ENCODE peak calls at places on chromosomes 5 and 9, in five cellular contexts. W, I, R, B and N are unnamed samples.

GRCh38 chr9:17578911-17579793 is at the start of gene SH3GL2:
- DNase-seq in W (peak), I (peak), R (peak), B (peak), N (peak)

GRCh38 chr5:96247097-96247675 is 185.9 kb downstream of the PCSK1 start:
- DNase-seq in W (peak), I (peak), R (no peak), B (no peak), N (no peak)

GRCh38 chr5:149238540-149238939 is 33.1 kb upstream of the AFAP1L1 start:
- DNase-seq in W (no peak), I (peak), R (no peak), B (no peak), N (no peak)

GRCh38 chr9:21789541-21790037 is 12.8 kb upstream of the MTAP start:
- DNase-seq in W (peak), I (peak), R (peak), B (peak), N (peak)

GRCh38 chr5:14309199-14309598 is 166.1 kb downstream of the TRIO start:
- DNase-seq in W (no peak), I (no peak), R (no peak), B (no peak), N (no peak)

GRCh38 chr9:70696694-70697335 is 282.4 kb upstream of the KLF9 start:
- DNase-seq in W (no peak), I (no peak), R (no peak), B (no peak), N (no peak)

GRCh38 chr9:113521693-113522260 is 58.2 kb downstream of the RGS3 start:
- DNase-seq in W (no peak), I (no peak), R (no peak), B (no peak), N (no peak)

GRCh38 chr5:9440517-9440916 is 105.4 kb downstream of the SEMA5A start:
- DNase-seq in W (peak), I (peak), R (no peak), B (no peak), N (no peak)

GRCh38 chr9:27371382-27371781 is 74.4 kb upstream of the EQTN start:
- DNase-seq in W (no peak), I (no peak), R (no peak), B (no peak), N (no peak)

GRCh38 chr9:24245988-24246387 is 299.7 kb downstream of the IZUMO3 start:
- DNase-seq in W (peak), I (peak), R (no peak), B (no peak), N (no peak)

GRCh38 chr5:34525761-34526160 is 130.4 kb upstream of the RAI14 start:
- DNase-seq in W (no peak), I (no peak), R (no peak), B (no peak), N (no peak)

GRCh38 chr9:117405950-117406705 is 8.7 kb downstream of the ASTN2 start:
- DNase-seq in W (no peak), I (no peak), R (no peak), B (no peak), N (no peak)

GRCh38 chr5:151075698-151076331 is 5.0 kb downstream of the TNIP1 start:
- DNase-seq in W (no peak), I (no peak), R (no peak), B (no peak), N (no peak)

GRCh38 chr9:75803130-75803529 is 87.3 kb upstream of the PCSK5 start:
- DNase-seq in W (peak), I (peak), R (no peak), B (no peak), N (no peak)

GRCh38 chr5:147857302-147858129 is 21.0 kb upstream of the SCGB3A2 start:
- DNase-seq in W (peak), I (peak), R (peak), B (peak), N (peak)

GRCh38 chr5:172213126-172213525 is 19.2 kb downstream of the EFCAB9 start:
- DNase-seq in W (no peak), I (no peak), R (no peak), B (no peak), N (no peak)

GRCh38 chr5:96562614-96563013 is 99.6 kb upstream of the CAST start:
- DNase-seq in W (no peak), I (peak), R (no peak), B (no peak), N (no peak)

GRCh38 chr9:69671904-69672827 is at the start of gene APBA1:
- DNase-seq in W (peak), I (peak), R (peak), B (peak), N (peak)

GRCh38 chr9:126522957-126523356 is 90.8 kb upstream of the LMX1B start:
- DNase-seq in W (no peak), I (no peak), R (no peak), B (no peak), N (no peak)

GRCh38 chr5:664343-664993 is 28.7 kb downstream of the TPPP start:
- DNase-seq in W (no peak), I (no peak), R (no peak), B (no peak), N (no peak)

GRCh38 chr9:114025196-114025753 is 52.8 kb downstream of the AMBP start:
- DNase-seq in W (no peak), I (no peak), R (peak), B (no peak), N (no peak)

GRCh38 chr5:80041536-80041935 is 6.4 kb downstream of the THBS4 start:
- DNase-seq in W (no peak), I (no peak), R (no peak), B (no peak), N (no peak)

GRCh38 chr5:75601996-75602395 is 9.3 kb upstream of the ANKDD1B start:
- DNase-seq in W (no peak), I (peak), R (no peak), B (no peak), N (no peak)

GRCh38 chr5:126359884-126360283 is 63.3 kb upstream of the GRAMD2B start:
- DNase-seq in W (no peak), I (no peak), R (no peak), B (no peak), N (no peak)

GRCh38 chr9:123834907-123835562 is 94.9 kb downstream of the DENND1A start:
- DNase-seq in W (peak), I (no peak), R (no peak), B (peak), N (peak)

GRCh38 chr9:68706579-68707201 is 1.6 kb downstream of the PIP5K1B start:
- DNase-seq in W (no peak), I (no peak), R (no peak), B (peak), N (peak)

GRCh38 chr5:59685806-59686205 is 207.7 kb downstream of the PDE4D start:
- DNase-seq in W (peak), I (no peak), R (no peak), B (peak), N (no peak)

GRCh38 chr9:89153618-89154017 is 25.0 kb downstream of the SHC3 start:
- DNase-seq in W (peak), I (peak), R (no peak), B (no peak), N (no peak)

GRCh38 chr9:16133556-16134227 is 580.8 kb downstream of the CCDC171 start:
- DNase-seq in W (peak), I (peak), R (no peak), B (peak), N (peak)

GRCh38 chr5:76622973-76623596 is at the start of gene F2RL2:
- DNase-seq in W (peak), I (peak), R (peak), B (no peak), N (no peak)

GRCh38 chr9:79769476-79770275 is 197.9 kb downstream of the TLE4 start:
- DNase-seq in W (no peak), I (no peak), R (no peak), B (no peak), N (no peak)

GRCh38 chr9:112020680-112021596 is 124.3 kb downstream of the UGCG start:
- DNase-seq in W (peak), I (peak), R (no peak), B (peak), N (peak)

GRCh38 chr5:72281764-72282499 is 38.1 kb downstream of the MRPS27 start:
- DNase-seq in W (peak), I (peak), R (peak), B (no peak), N (no peak)

GRCh38 chr5:129905467-129906176 is 1.4 kb downstream of the CHSY3 start:
- DNase-seq in W (peak), I (no peak), R (peak), B (peak), N (no peak)

GRCh38 chr5:32462618-32463017 is 18.1 kb upstream of the ZFR start:
- DNase-seq in W (no peak), I (peak), R (no peak), B (no peak), N (no peak)

GRCh38 chr9:38622083-38622674 is 1.8 kb upstream of the ANKRD18A start:
- DNase-seq in W (no peak), I (no peak), R (no peak), B (peak), N (no peak)

GRCh38 chr9:84932915-84933527 is 263.5 kb downstream of the NTRK2 start:
- DNase-seq in W (no peak), I (peak), R (no peak), B (no peak), N (no peak)

GRCh38 chr5:7682379-7682778 is 168.6 kb downstream of the CFAP90 start:
- DNase-seq in W (no peak), I (no peak), R (peak), B (no peak), N (no peak)

GRCh38 chr5:7679663-7680062 is 171.3 kb downstream of the CFAP90 start:
- DNase-seq in W (no peak), I (no peak), R (no peak), B (no peak), N (no peak)

GRCh38 chr5:7680260-7680659 is 170.7 kb downstream of the CFAP90 start:
- DNase-seq in W (no peak), I (no peak), R (no peak), B (no peak), N (no peak)

GRCh38 chr5:7686794-7687193 is 164.1 kb downstream of the CFAP90 start:
- DNase-seq in W (no peak), I (no peak), R (no peak), B (no peak), N (no peak)

DNA sequence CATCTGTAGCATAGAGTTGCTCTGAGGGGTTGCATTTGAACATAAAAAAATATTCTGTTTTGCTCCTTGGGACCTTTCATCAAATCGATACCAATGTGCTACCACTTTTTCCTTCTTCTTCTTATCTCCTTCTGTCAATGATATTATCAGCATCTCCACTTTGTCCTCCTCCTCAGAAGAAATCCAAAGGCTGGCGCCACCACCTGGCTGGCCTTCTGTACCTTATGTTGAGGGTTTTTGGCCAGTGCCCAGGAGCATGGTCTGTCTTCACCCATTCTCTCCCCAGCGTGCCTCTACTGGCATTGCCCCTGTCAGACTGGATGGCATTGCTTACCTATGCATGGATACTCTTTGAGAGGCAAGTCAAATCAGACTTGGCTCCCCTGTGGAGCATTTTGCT is 167.2 kb downstream of the CFAP90 start:
- DNase-seq in W (no peak), I (no peak), R (no peak), B (no peak), N (no peak)
- TF ChIP-seq CTCF in W (no peak), I (no peak), R (no peak), B (no peak), N (no peak)

GRCh38 chr5:53874409-53874808 is 314.0 kb downstream of the NDUFS4 start:
- DNase-seq in W (no peak), I (peak), R (no peak), B (no peak), N (no peak)
- TF ChIP-seq CTCF in W (no peak), I (no peak), R (no peak), B (no peak), N (no peak)

GRCh38 chr9:34375901-34376595 is 650 bp downstream of the MYORG start:
- DNase-seq in W (no peak), I (peak), R (peak), B (peak), N (peak)
- TF ChIP-seq CTCF in W (no peak), I (no peak), R (no peak), B (no peak), N (no peak)

DNA sequence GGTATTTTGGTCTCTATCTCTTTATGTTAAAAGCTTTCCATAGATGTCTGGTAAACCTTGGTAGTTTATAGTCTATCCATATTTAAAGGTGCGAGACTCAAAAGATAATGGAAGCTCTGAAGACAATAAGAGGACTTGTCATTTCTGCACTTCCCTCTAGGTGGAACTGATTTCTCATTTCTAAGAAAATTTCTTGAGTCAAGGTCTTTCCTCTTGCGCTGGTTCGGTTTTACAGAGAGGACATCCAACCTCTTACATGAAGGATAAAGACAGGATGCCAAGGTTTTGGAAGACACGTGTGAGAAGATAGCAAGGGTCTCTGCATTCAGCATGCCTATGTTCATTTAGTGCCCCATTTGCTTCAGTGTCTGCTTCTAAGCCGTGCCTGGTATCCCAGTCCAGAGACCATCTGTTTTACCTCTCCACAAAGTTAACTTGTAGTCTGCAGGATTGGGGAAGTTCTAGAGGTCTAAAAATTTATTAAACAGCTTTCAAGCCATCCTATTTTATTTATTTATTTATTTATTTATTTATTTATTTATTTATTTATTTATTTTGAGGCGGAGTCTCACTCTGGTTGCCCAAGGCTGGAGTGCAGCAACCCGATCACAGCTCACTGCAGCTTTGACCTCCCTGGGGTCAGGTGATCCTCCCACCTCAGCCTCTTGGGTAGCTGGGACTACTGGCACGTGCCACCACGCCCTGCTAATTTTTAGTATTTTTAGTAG is 41.6 kb downstream of the KIAA1191 start:
- DNase-seq in W (peak), I (peak), R (no peak), B (no peak), N (no peak)
- TF ChIP-seq CTCF in W (peak), I (no peak), R (no peak), B (no peak), N (no peak)

GRCh38 chr5:98296426-98296825 is 477.0 kb upstream of the RGMB start:
- DNase-seq in W (peak), I (peak), R (no peak), B (no peak), N (no peak)
- TF ChIP-seq CTCF in W (no peak), I (no peak), R (no peak), B (no peak), N (no peak)

GRCh38 chr9:108746864-108747263 is 108.9 kb downstream of the ACTL7B start:
- DNase-seq in W (peak), I (peak), R (no peak), B (no peak), N (no peak)
- TF ChIP-seq CTCF in W (no peak), I (no peak), R (no peak), B (no peak), N (no peak)

GRCh38 chr9:73180373-73180772 is 28.7 kb downstream of the ANXA1 start:
- DNase-seq in W (peak), I (peak), R (no peak), B (no peak), N (no peak)

GRCh38 chr9:73179594-73179993 is 27.9 kb downstream of the ANXA1 start:
- DNase-seq in W (no peak), I (no peak), R (no peak), B (peak), N (peak)

GRCh38 chr9:73183917-73184861 is 32.5 kb downstream of the ANXA1 start:
- DNase-seq in W (peak), I (peak), R (no peak), B (peak), N (peak)
- TF ChIP-seq CTCF in W (no peak), I (peak), R (peak), B (no peak), N (peak)

GRCh38 chr9:129717991-129718390 is 34.9 kb downstream of the PTGES start:
- DNase-seq in W (no peak), I (no peak), R (no peak), B (no peak), N (no peak)

GRCh38 chr9:129718647-129719046 is 34.2 kb downstream of the PTGES start:
- DNase-seq in W (no peak), I (no peak), R (no peak), B (no peak), N (no peak)

GRCh38 chr9:129720865-129721545 is 31.8 kb downstream of the PTGES start:
- DNase-seq in W (no peak), I (no peak), R (no peak), B (no peak), N (no peak)

GRCh38 chr9:129719135-129719534 is 33.7 kb downstream of the PTGES start:
- DNase-seq in W (no peak), I (no peak), R (no peak), B (no peak), N (no peak)

DNA sequence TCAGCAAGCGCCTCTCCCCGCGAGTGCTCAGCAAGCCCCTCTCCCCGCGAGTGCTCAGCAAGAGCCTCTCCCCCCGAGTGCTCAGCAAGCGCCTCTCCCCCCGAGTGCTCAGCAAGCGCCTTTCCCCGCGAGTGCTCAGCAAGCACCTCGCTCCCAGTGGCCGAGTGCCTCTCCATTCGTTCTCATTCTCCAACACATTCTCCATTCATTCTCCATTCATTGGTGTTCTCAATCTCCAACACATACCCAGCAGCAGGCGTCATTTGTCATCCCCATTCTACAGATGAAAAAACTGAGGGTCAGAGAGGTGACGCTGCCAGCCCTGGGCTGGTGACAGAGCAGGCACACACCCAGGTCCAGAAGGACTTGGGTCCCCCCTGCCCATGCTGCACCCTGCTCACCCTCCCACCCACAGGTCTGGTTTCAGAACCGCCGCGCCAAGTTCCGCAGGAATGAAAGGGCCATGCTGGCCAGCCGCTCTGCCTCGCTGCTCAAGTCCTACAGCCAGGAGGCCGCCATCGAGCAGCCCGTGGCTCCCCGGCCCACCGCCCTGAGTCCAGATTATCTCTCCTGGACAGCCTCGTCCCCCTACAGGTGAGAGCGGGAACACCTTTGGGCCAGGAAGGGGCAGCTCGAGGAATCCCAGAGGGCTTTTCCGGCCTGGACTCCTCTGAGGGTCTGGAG is 32.5 kb downstream of the PTGES start:
- DNase-seq in W (no peak), I (no peak), R (no peak), B (no peak), N (no peak)
- TF ChIP-seq CTCF in W (no peak), I (peak), R (no peak), B (no peak), N (no peak)